ENCODE peak calls at places on chromosomes 4 and X, in five cellular contexts. F is IMR-90, C is H9, W is mesendoderm, U is neuronal stem cell. J is an unnamed sample.

GRCh38 chr4:172412851-172413250 is 599.6 kb downstream of the GALNTL6 start:
- DNase-seq in U (no peak), W (no peak), F (no peak), C (no peak), J (no peak)

GRCh38 chr4:107148922-107149321 is 112.8 kb upstream of the DKK2 start:
- DNase-seq in F (no peak), W (peak), C (no peak), U (no peak), J (no peak)

GRCh38 chr4:174365018-174365587 is 81.4 kb downstream of the CEP44 start:
- DNase-seq in F (peak), C (no peak), W (peak), U (peak), J (peak)

GRCh38 chrX:118499295-118499694 is 3.7 kb downstream of the DOCK11 start:
- DNase-seq in F (no peak), C (peak), W (peak), U (no peak), J (no peak)

GRCh38 chrX:57282568-57282967 is 3.9 kb upstream of the FAAH2 start:
- DNase-seq in U (no peak), C (no peak), F (no peak), W (peak), J (no peak)

GRCh38 chr4:105657117-105657765 is 51.2 kb downstream of the INTS12 start:
- DNase-seq in U (no peak), W (no peak), F (no peak), C (no peak), J (no peak)

GRCh38 chr4:152352645-152353116 is 183.2 kb downstream of the FBXW7 start:
- DNase-seq in C (peak), U (peak), W (peak), F (peak), J (peak)

GRCh38 chr4:120921456-120922389 is 803 bp downstream of the PRDM5 start:
- DNase-seq in W (peak), F (peak), C (peak), U (no peak), J (peak)

GRCh38 chrX:153818571-153819397 is 11.6 kb downstream of the PDZD4 start:
- DNase-seq in U (peak), C (no peak), W (peak), F (no peak), J (peak)

GRCh38 chr4:119977546-119977945 is 89.1 kb downstream of the MAD2L1 start:
- DNase-seq in C (no peak), W (no peak), U (no peak), F (no peak), J (no peak)

GRCh38 chrX:2549874-2550273 is 49.1 kb upstream of the DHRSX start:
- DNase-seq in U (no peak), C (no peak), F (no peak), W (peak), J (no peak)

GRCh38 chr4:142801966-142802365 is 44.1 kb downstream of the INPP4B start:
- DNase-seq in F (no peak), C (no peak), W (no peak), U (no peak), J (no peak)

GRCh38 chr4:176230827-176231226 is 35.4 kb upstream of the SPATA4 start:
- DNase-seq in C (no peak), U (no peak), F (no peak), W (peak), J (no peak)

GRCh38 chr4:185165605-185166063 is 22.6 kb downstream of the SLC25A4 start:
- DNase-seq in W (no peak), F (peak), C (no peak), U (no peak), J (no peak)

GRCh38 chrX:12741416-12741815 is 49.8 kb upstream of the PRPS2 start:
- DNase-seq in C (no peak), F (no peak), W (no peak), U (no peak), J (peak)

GRCh38 chr4:134243742-134244713 is 42.4 kb upstream of the PABPC4L start:
- DNase-seq in W (no peak), C (peak), F (no peak), U (no peak), J (no peak)

GRCh38 chr4:168621806-168622589 is 125.1 kb downstream of the PALLD start:
- DNase-seq in W (no peak), C (no peak), U (no peak), F (peak), J (peak)

GRCh38 chr4:108744307-108744706 is 18.5 kb downstream of the ETNPPL start:
- DNase-seq in U (no peak), C (no peak), W (no peak), F (no peak), J (no peak)

GRCh38 chr4:95267081-95267480 is 281.7 kb downstream of the UNC5C start:
- DNase-seq in F (peak), W (peak), U (no peak), C (no peak), J (peak)

GRCh38 chr4:12036450-12036849 is 607.8 kb upstream of the HS3ST1 start:
- DNase-seq in F (no peak), C (no peak), W (no peak), U (no peak), J (no peak)

GRCh38 chr4:140152760-140153418 is 1.1 kb downstream of the MAML3 start:
- DNase-seq in U (peak), W (peak), C (peak), F (peak), J (peak)

GRCh38 chr4:140154572-140154891 is 548 bp upstream of the MAML3 start:
- DNase-seq in F (no peak), C (no peak), U (no peak), W (no peak), J (no peak)

GRCh38 chr4:140153419-140153743 is 603 bp downstream of the MAML3 start:
- DNase-seq in F (no peak), C (no peak), U (no peak), W (no peak), J (no peak)

GRCh38 chr4:140152015-140152703 is 1.8 kb downstream of the MAML3 start:
- DNase-seq in C (no peak), F (no peak), W (peak), U (peak), J (peak)

DNA sequence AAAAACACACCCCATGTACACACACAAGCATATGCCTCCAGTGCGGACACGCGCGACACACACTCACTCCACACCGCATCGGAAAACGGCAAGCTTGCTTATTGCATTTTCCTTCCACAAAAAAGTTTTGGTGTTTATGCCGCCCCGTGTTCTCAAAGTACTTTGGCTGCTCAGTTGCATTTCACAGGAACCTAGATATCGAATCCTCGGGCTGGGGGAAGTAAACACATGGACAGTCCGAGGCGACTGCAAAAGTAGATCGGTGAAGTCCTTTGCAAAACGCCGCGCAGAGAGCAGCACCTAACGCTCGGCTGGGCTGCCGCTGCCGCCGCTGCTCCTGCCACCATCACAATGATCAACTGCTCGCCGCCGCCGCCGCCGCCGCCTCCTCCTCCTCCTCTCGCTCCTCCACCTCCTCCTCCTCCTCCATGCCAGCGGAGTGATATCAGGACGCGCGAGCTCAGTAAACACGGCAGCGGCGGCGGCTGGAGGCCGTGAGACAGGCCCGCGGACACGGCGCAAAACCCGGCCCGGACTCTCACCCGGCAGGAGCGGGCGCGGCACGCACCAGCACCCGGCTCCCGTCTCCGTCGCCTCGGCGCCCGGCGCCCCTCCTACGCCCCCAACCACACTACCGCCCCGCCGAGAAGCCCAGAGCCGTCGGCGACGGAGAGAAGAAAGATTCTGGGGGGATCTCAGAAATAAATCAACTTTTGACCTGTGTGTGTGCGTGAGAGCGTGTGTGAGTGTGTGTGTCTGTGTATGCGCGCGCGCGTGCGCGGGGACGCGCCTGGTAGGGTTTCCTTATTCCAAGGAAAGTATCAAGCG is at the start of gene MAML3:
- DNase-seq in C (peak), W (peak), F (peak), U (peak), J (peak)
- H2BK120ac ChIP-seq in C (no peak), W (peak), F (peak), U (peak), J (peak)

GRCh38 chr4:4784379-4784778 is 75.1 kb upstream of the MSX1 start:
- DNase-seq in U (no peak), W (peak), F (no peak), C (no peak), J (no peak)

GRCh38 chr4:4780634-4781287 is 78.7 kb upstream of the MSX1 start:
- DNase-seq in C (no peak), W (no peak), U (no peak), F (peak), J (peak)

GRCh38 chr4:4782969-4783368 is 76.5 kb upstream of the MSX1 start:
- DNase-seq in F (peak), C (no peak), W (no peak), U (no peak), J (no peak)

GRCh38 chr4:4783847-4784246 is 75.6 kb upstream of the MSX1 start:
- DNase-seq in C (no peak), F (no peak), U (no peak), W (no peak), J (no peak)

GRCh38 chr4:4781936-4782754 is 77.3 kb upstream of the MSX1 start:
- DNase-seq in W (no peak), C (no peak), U (no peak), F (peak), J (no peak)
- H4K8ac ChIP-seq in W (no peak), C (no peak), U (no peak), F (no peak), J (no peak)

GRCh38 chr4:177441803-177442622 is at the start of gene AGA:
- DNase-seq in F (peak), C (peak), W (peak), U (peak), J (peak)

GRCh38 chr4:177444911-177445736 is 2.9 kb upstream of the AGA start:
- DNase-seq in C (peak), U (no peak), F (no peak), W (no peak), J (peak)

GRCh38 chr4:177436456-177436855 is 5.8 kb downstream of the AGA start:
- DNase-seq in U (no peak), C (no peak), F (no peak), W (no peak), J (no peak)

GRCh38 chr4:177442623-177443155 is 452 bp upstream of the AGA start:
- DNase-seq in U (no peak), C (no peak), F (no peak), W (no peak), J (no peak)

GRCh38 chr4:177441061-177441802 is 1.0 kb downstream of the AGA start:
- DNase-seq in F (peak), C (no peak), U (no peak), W (peak), J (peak)
- H2BK120ac ChIP-seq in F (peak), C (no peak), U (no peak), W (no peak), J (no peak)

GRCh38 chr4:40292313-40292759 is 42.8 kb upstream of the CHRNA9 start:
- DNase-seq in F (peak), U (no peak), W (peak), C (no peak), J (no peak)
- H4K8ac ChIP-seq in F (peak), U (no peak), W (no peak), C (peak), J (no peak)

GRCh38 chrX:1453951-1454785 is 1.5 kb upstream of the ASMTL start:
- DNase-seq in F (peak), U (peak), C (peak), W (peak), J (peak)

GRCh38 chrX:1453390-1453783 is 678 bp upstream of the ASMTL start:
- DNase-seq in F (no peak), W (no peak), U (no peak), C (no peak), J (no peak)

GRCh38 chrX:1451676-1452496 is 823 bp downstream of the ASMTL start:
- DNase-seq in C (peak), U (no peak), F (no peak), W (no peak), J (no peak)

GRCh38 chrX:1451251-1451675 is 1.4 kb downstream of the ASMTL start:
- DNase-seq in W (no peak), U (no peak), C (peak), F (no peak), J (no peak)

DNA sequence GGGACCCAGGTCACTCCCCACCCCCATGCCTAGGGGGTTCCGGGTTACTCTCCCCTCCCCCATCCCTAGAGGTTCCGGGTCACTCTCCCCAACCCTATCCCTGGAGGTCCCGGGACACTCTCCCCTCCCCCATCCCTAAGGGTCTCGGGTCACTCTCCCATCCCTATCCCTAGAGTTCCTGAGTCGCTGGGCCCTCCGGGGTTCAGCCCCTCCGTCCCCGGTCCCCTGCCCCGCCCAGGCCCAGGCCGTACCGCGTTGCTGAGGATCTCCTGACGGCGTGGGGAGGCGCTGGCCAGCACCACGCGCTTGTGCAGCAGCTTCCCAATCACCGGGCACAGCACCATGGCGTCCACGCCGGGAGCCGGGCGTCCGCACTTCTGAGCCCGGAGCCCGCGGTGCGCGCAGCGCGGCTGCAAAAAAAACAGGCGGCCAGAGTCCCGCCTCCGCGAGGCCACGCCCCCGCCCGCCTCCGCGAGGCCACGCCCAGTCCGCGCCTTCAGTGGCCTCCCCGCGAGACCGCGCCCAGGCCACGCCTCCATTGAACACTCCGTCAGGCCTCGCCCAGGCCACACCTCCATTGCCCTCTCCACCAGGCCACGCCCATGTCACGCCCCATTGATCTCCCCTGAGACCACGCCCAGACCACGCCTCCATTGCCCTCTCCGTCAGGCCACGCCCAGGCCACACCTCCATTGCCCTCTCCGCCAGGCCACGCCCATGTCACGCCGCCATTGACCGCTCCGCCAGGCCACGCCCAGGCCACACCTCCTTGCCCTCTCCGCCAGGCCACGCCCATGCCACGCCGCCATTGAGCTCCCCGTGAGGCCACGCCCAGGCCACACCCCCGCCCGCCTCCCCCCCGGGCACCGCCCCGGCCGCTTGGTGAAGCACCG is at the start of gene ASMTL:
- DNase-seq in F (peak), W (peak), C (peak), U (peak), J (peak)
- H2BK120ac ChIP-seq in F (no peak), W (no peak), C (no peak), U (no peak), J (peak)

DNA sequence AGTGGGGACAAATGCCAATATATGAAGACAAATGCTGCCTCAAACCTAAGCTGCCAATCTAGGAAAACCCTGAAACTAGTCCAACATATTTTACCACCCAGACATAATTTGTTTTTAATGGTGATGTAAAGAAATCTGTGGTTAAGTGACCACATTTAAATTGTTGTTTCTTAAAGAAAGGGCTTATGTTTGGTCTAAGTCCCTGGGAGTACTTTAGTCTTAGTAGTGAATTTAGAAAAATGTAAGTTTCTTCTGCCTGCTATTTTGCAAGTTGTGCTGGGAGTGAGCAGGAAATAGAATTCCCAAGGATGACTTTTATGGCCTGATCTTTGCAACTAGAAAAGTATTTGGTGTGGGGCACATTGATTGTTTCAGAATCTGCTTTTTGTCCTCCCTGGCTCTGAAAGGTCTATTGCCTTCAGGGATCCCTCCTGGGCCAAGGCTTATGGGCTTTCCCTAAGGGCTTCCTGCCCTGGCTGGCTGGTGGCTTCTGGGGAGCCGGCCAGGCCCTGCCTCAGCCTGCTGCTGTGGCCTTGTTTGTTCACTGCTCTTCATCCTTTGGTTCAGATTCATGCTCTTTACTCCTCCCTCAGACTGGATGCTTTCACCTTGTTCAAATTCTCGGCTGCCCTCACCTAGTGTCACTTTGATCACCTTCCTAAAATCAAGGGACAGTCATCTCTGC is 169.8 kb upstream of the JADE1 start:
- DNase-seq in U (no peak), C (no peak), F (no peak), W (peak), J (no peak)
- H4K8ac ChIP-seq in U (no peak), C (no peak), F (peak), W (no peak), J (peak)